ENCODE peak calls at places on chromosomes 13 and 19, in ten cellular contexts. I is activated T-helper 1 cell treated with anti-CD3 and anti-CD28 coated beads, Interleukin-12 subunit alpha, Interleukin-12 subunit beta, Interleukin-2, Interleukin-4 antibody, amounts not matched to agents 30 ng/mL and 10 ng/mL and 1 ng/mL, durations not matched to agents 14 hours and 24 hours and 36 hours; X is fibroblast of pulmonary artery; G is Calu3; A is choroid plexus epithelial cell; C is body of pancreas; S is activated CD4-positive, alpha-beta T cell treated with anti-CD3 and anti-CD28 coated beads for 48 hours; Q is stimulated activated CD8-positive, alpha-beta memory T cell treated with anti-CD3 and anti-CD28 coated beads, Interleukin-7, amount 100 ng/mL, for 4 hours; N is fibroblast of the aortic adventitia; V is iris pigment epithelial cell. U is an unnamed sample.

GRCh38 chr13:72638059-72638815 is 89.2 kb downstream of the MZT1 start:
- DNase-seq in I (no peak), X (no peak), G (no peak), A (no peak), C (no peak), S (no peak), Q (no peak), N (no peak), V (peak), U (no peak)

GRCh38 chr19:15618321-15618720 is 3.3 kb downstream of the CYP4F8 start:
- DNase-seq in I (no peak), X (no peak), G (no peak), A (no peak), C (no peak), S (no peak), Q (no peak), N (no peak), V (no peak), U (no peak)

GRCh38 chr19:13298565-13299481 is 148.6 kb downstream of the IER2 start:
- DNase-seq in I (no peak), X (no peak), G (no peak), A (no peak), C (no peak), S (no peak), Q (no peak), N (no peak), V (no peak), U (no peak)

GRCh38 chr13:24877531-24877930 is 113.6 kb downstream of the RNF17 start:
- DNase-seq in I (no peak), X (no peak), G (no peak), A (no peak), C (no peak), S (no peak), Q (no peak), N (no peak), V (no peak), U (no peak)

GRCh38 chr19:45821103-45821521 is 6.0 kb upstream of the RSPH6A start:
- DNase-seq in I (no peak), X (no peak), G (no peak), A (no peak), C (no peak), S (no peak), Q (no peak), N (no peak), V (no peak), U (no peak)

GRCh38 chr13:21785990-21786389 is 115.1 kb downstream of the FGF9 start:
- DNase-seq in I (no peak), X (no peak), G (no peak), A (no peak), C (no peak), S (no peak), Q (no peak), N (no peak), V (no peak), U (no peak)

GRCh38 chr13:29925457-29925856 is 75.0 kb upstream of the UBL3 start:
- DNase-seq in I (no peak), X (peak), G (peak), A (peak), C (peak), S (no peak), Q (no peak), N (peak), V (peak), U (peak)

GRCh38 chr19:10580979-10581631 is 6.0 kb downstream of the AP1M2 start:
- DNase-seq in I (peak), X (peak), G (peak), A (peak), C (peak), S (peak), Q (peak), N (peak), V (peak), U (peak)

GRCh38 chr19:41866284-41866683 is 6.2 kb downstream of the RPS19 start:
- DNase-seq in I (no peak), X (no peak), G (no peak), A (no peak), C (no peak), S (peak), Q (no peak), N (no peak), V (no peak), U (no peak)

GRCh38 chr19:2011169-2011568 is 4.3 kb downstream of the BTBD2 start:
- DNase-seq in I (no peak), X (no peak), G (no peak), A (no peak), C (no peak), S (no peak), Q (no peak), N (no peak), V (no peak), U (no peak)

GRCh38 chr19:42282036-42282762 is 13.1 kb downstream of the CIC start:
- DNase-seq in I (no peak), X (no peak), G (no peak), A (peak), C (peak), S (no peak), Q (no peak), N (peak), V (peak), U (peak)

GRCh38 chr19:27522223-27522622 is 1690.7 kb downstream of the UQCRFS1 start:
- DNase-seq in I (no peak), X (no peak), G (no peak), A (no peak), C (no peak), S (no peak), Q (no peak), N (no peak), V (no peak), U (no peak)

GRCh38 chr19:10449037-10449436 is 28.7 kb downstream of the PDE4A start:
- DNase-seq in I (no peak), X (no peak), G (no peak), A (no peak), C (no peak), S (no peak), Q (no peak), N (no peak), V (no peak), U (no peak)

GRCh38 chr19:45099465-45100201 is 6.7 kb downstream of the PPP1R37 start:
- DNase-seq in I (no peak), X (no peak), G (peak), A (no peak), C (no peak), S (no peak), Q (no peak), N (no peak), V (no peak), U (no peak)

GRCh38 chr19:29372461-29372860 is 153.3 kb upstream of the VSTM2B start:
- DNase-seq in I (no peak), X (no peak), G (no peak), A (no peak), C (no peak), S (no peak), Q (no peak), N (no peak), V (no peak), U (no peak)